ENCODE peak calls at places on chromosomes 2 and 18, in eight cellular contexts. L is lower lobe of right lung; N is esophagus squamous epithelium; A is osteocyte; T is fibroblast of the aortic adventitia; O is foreskin keratinocyte; E is GM23338; V is CD4-positive, alpha-beta T cell. G is an unnamed sample.

GRCh38 chr18:35076126-35076525 is 34.9 kb downstream of the MAPRE2 start:
- DNase-seq in L (no peak), N (no peak), A (no peak), T (no peak), O (no peak), E (no peak), V (no peak), G (no peak)

GRCh38 chr2:147547425-147547824 is 297.4 kb upstream of the ACVR2A start:
- DNase-seq in L (no peak), N (no peak), A (no peak), T (peak), O (no peak), E (no peak), V (no peak), G (no peak)

GRCh38 chr2:109335586-109336266 is 206.7 kb downstream of the SH3RF3 start:
- DNase-seq in L (no peak), N (no peak), A (no peak), T (peak), O (no peak), E (no peak), V (no peak), G (no peak)

GRCh38 chr2:172664766-172665165 is 70.9 kb upstream of the RAPGEF4 start:
- DNase-seq in L (no peak), N (no peak), A (no peak), T (peak), O (no peak), E (no peak), V (no peak), G (no peak)

GRCh38 chr2:62642429-62643099 is 62.9 kb upstream of the EHBP1 start:
- DNase-seq in L (no peak), N (no peak), A (no peak), T (no peak), O (no peak), E (no peak), V (no peak), G (no peak)

GRCh38 chr2:161122772-161123530 is 37.3 kb upstream of the TANK start:
- DNase-seq in L (no peak), N (no peak), A (no peak), T (peak), O (peak), E (peak), V (no peak), G (peak)

GRCh38 chr2:158718851-158719250 is 76.3 kb upstream of the DAPL1 start:
- DNase-seq in L (no peak), N (no peak), A (peak), T (no peak), O (no peak), E (no peak), V (no peak), G (no peak)

GRCh38 chr2:163314712-163315111 is 421.1 kb downstream of the FIGN start:
- DNase-seq in L (no peak), N (no peak), A (no peak), T (no peak), O (no peak), E (no peak), V (no peak), G (no peak)

GRCh38 chr2:127721311-127721977 is 20.1 kb downstream of the SFT2D3 start:
- DNase-seq in L (no peak), N (no peak), A (no peak), T (no peak), O (peak), E (no peak), V (no peak), G (no peak)

GRCh38 chr2:49988301-49988700 is 834.0 kb upstream of the FSHR start:
- DNase-seq in L (no peak), N (no peak), A (no peak), T (no peak), O (no peak), E (no peak), V (no peak), G (no peak)

GRCh38 chr2:233428008-233428407 is 73.7 kb downstream of the DGKD start:
- DNase-seq in L (no peak), N (no peak), A (peak), T (no peak), O (no peak), E (no peak), V (no peak), G (no peak)

GRCh38 chr2:64439194-64439593 is 14.8 kb upstream of the LGALSL start:
- DNase-seq in L (no peak), N (no peak), A (no peak), T (no peak), O (no peak), E (no peak), V (no peak), G (no peak)

GRCh38 chr2:203407496-203407895 is 79.3 kb downstream of the ABI2 start:
- DNase-seq in L (no peak), N (no peak), A (no peak), T (no peak), O (no peak), E (no peak), V (no peak), G (no peak)

GRCh38 chr2:27442981-27443323 is 771 bp downstream of the KRTCAP3 start:
- DNase-seq in L (no peak), N (no peak), A (no peak), T (peak), O (no peak), E (no peak), V (peak), G (no peak)

GRCh38 chr2:26767894-26768487 is 3.9 kb downstream of the SLC35F6 start:
- DNase-seq in L (no peak), N (no peak), A (no peak), T (no peak), O (no peak), E (no peak), V (no peak), G (no peak)

GRCh38 chr2:51032748-51033355 is 920 bp upstream of the NRXN1 start:
- DNase-seq in L (no peak), N (no peak), A (no peak), T (no peak), O (no peak), E (peak), V (no peak), G (no peak)

GRCh38 chr2:238061310-238062202 is 755 bp downstream of the SCLY start:
- DNase-seq in L (no peak), N (no peak), A (peak), T (peak), O (peak), E (peak), V (no peak), G (peak)

GRCh38 chr2:160427629-160428424 is 65.8 kb downstream of the RBMS1 start:
- DNase-seq in L (no peak), N (no peak), A (no peak), T (peak), O (no peak), E (no peak), V (peak), G (no peak)

GRCh38 chr2:235644191-235644590 is 150.3 kb downstream of the AGAP1 start:
- DNase-seq in L (no peak), N (no peak), A (no peak), T (no peak), O (no peak), E (no peak), V (no peak), G (no peak)

GRCh38 chr2:32553829-32554432 is 73.9 kb upstream of the TTC27 start:
- DNase-seq in L (no peak), N (no peak), A (no peak), T (peak), O (no peak), E (peak), V (no peak), G (peak)

GRCh38 chr2:161423351-161424178 is 7.5 kb downstream of the TBR1 start:
- DNase-seq in L (no peak), N (no peak), A (no peak), T (no peak), O (no peak), E (peak), V (peak), G (no peak)

GRCh38 chr2:207012461-207012860 is 73.1 kb downstream of the CPO start:
- DNase-seq in L (no peak), N (no peak), A (no peak), T (peak), O (peak), E (no peak), V (no peak), G (peak)

GRCh38 chr2:172101707-172102158 is 967 bp downstream of the DLX2 start:
- DNase-seq in L (no peak), N (no peak), A (no peak), T (no peak), O (no peak), E (peak), V (no peak), G (no peak)

GRCh38 chr2:175063741-175064140 is 58.6 kb upstream of the CHN1 start:
- DNase-seq in L (no peak), N (no peak), A (no peak), T (no peak), O (peak), E (no peak), V (no peak), G (peak)

GRCh38 chr2:118830121-118830520 is 17.3 kb downstream of the EN1 start:
- DNase-seq in L (no peak), N (no peak), A (no peak), T (no peak), O (no peak), E (no peak), V (no peak), G (no peak)

GRCh38 chr2:153595939-153596338 is 117.4 kb upstream of the RPRM start:
- DNase-seq in L (no peak), N (no peak), A (no peak), T (no peak), O (no peak), E (peak), V (no peak), G (no peak)

GRCh38 chr2:186518291-186518690 is 32.2 kb downstream of the ZC3H15 start:
- DNase-seq in L (no peak), N (no peak), A (no peak), T (no peak), O (no peak), E (no peak), V (no peak), G (no peak)

GRCh38 chr18:27839141-27839540 is 337.8 kb downstream of the CDH2 start:
- DNase-seq in L (no peak), N (no peak), A (no peak), T (peak), O (peak), E (no peak), V (no peak), G (peak)

GRCh38 chr18:62586148-62586774 is 63.4 kb downstream of the ZCCHC2 start:
- DNase-seq in L (peak), N (no peak), A (peak), T (peak), O (no peak), E (peak), V (peak), G (peak)

GRCh38 chr2:215447673-215448081 is 11.8 kb upstream of the FN1 start:
- DNase-seq in L (no peak), N (no peak), A (no peak), T (no peak), O (peak), E (no peak), V (no peak), G (no peak)

GRCh38 chr2:65076345-65076710 is 20.1 kb downstream of the CEP68 start:
- DNase-seq in L (no peak), N (no peak), A (peak), T (peak), O (no peak), E (no peak), V (no peak), G (peak)

GRCh38 chr2:24919100-24919976 is 699 bp downstream of the ADCY3 start:
- DNase-seq in L (no peak), N (no peak), A (no peak), T (no peak), O (peak), E (peak), V (peak), G (peak)

GRCh38 chr2:103963331-103963730 is 890.6 kb upstream of the POU3F3 start:
- DNase-seq in L (no peak), N (no peak), A (no peak), T (no peak), O (no peak), E (no peak), V (no peak), G (no peak)

GRCh38 chr2:35688298-35688697 is 667.3 kb upstream of the CRIM1 start:
- DNase-seq in L (no peak), N (no peak), A (no peak), T (no peak), O (no peak), E (no peak), V (no peak), G (no peak)

DNA sequence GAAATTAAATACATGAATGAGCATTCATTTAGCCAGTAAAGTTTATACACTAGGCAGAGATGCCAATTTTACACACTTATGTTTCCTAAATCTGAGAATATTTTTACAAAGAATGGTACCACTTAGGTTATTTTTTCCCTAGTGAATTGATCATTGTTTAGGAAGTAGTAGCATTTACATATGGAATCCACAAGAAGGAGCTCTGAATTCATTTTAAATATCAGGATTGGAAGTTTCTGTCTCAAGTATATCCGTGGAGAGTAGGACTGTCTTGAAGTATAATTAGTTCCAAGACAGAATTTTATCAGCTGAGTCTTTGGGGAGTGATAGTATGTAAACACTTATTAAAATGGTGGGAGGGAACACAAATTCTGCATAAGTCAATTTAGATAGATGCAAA is 82.2 kb upstream of the FAM98A start:
- DNase-seq in L (no peak), N (no peak), A (no peak), T (peak), O (no peak), E (peak), V (no peak), G (no peak)
- TF ChIP-seq CTCF in L (peak), N (no peak), A (peak), T (no peak), O (peak), E (no peak), V (no peak), G (peak)

DNA sequence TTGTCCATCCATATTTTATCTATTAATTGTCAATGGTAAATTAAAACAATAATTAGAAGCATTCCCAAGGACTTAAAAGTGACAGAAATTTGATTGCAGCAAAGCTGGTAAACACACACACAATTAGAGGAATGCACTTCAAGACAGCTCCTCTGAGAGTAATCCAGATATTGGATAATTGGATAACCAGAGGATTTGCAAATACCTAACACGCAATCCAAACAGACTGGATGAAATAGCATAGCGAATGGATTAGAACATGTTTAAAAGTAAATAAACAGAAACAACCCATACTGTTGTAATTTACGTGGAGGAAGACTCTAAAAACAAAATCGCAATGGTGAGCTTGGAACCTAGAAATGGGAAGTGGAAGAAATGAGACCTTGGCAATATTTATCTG is 239.8 kb downstream of the METTL4 start:
- DNase-seq in L (no peak), N (no peak), A (no peak), T (no peak), O (no peak), E (no peak), V (no peak), G (no peak)
- TF ChIP-seq CTCF in L (no peak), N (no peak), A (no peak), T (no peak), O (no peak), E (no peak), V (no peak), G (no peak)

DNA sequence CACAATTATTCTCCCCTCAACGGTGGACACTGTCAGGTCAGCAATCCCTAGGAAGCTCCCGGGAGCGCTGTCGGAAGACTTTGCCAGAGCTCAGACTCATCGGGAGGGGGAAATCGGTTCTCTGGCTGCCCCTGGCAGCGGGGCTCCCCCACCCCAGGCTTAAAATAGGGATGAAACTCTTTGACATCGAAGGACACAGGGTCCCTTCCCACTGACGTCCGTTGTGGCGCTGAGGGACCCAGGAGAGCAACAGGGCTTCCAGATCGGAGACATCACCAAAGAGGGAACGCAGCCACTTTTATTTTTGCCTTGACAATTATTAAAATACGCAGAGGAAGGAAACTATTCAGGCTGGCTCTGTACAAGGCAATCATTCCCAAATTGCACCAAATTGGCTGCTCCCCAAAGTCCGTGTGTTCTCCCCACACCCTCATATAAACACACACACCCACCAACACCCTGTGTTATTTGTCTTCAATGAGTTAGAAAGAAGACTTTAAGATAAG is 249.0 kb downstream of the CDH20 start:
- DNase-seq in L (no peak), N (no peak), A (no peak), T (peak), O (no peak), E (no peak), V (no peak), G (no peak)
- TF ChIP-seq CTCF in L (no peak), N (no peak), A (no peak), T (no peak), O (no peak), E (no peak), V (peak), G (peak)

DNA sequence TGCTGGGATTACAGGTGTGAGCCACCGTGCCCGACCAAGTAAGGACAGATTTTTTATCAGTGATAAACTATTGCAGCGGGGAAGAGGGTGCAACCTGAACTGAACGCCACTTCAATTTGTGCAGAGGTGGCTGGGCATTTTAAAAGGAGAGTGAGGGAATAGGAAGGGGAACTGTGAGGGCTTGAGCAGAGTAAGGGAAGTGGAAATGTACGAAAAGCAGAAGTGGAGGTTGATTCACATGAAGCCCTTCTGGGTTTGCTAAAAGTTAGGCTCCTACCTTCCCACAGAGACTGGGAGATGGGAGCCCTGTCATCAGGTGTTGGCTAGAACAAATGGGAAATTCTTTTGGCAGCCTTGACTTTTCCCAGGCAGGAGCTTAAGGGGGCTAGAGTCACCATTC is 6.1 kb downstream of the STK11IP start:
- DNase-seq in L (no peak), N (no peak), A (no peak), T (no peak), O (no peak), E (no peak), V (no peak), G (no peak)
- TF ChIP-seq CTCF in L (no peak), N (no peak), A (no peak), T (no peak), O (no peak), E (no peak), V (no peak), G (no peak)

GRCh38 chr2:3001595-3002184 is 375.9 kb downstream of the EIPR1 start:
- DNase-seq in L (no peak), N (no peak), A (no peak), T (peak), O (no peak), E (peak), V (no peak), G (no peak)
- TF ChIP-seq CTCF in L (peak), N (no peak), A (peak), T (no peak), O (peak), E (peak), V (no peak), G (no peak)

DNA sequence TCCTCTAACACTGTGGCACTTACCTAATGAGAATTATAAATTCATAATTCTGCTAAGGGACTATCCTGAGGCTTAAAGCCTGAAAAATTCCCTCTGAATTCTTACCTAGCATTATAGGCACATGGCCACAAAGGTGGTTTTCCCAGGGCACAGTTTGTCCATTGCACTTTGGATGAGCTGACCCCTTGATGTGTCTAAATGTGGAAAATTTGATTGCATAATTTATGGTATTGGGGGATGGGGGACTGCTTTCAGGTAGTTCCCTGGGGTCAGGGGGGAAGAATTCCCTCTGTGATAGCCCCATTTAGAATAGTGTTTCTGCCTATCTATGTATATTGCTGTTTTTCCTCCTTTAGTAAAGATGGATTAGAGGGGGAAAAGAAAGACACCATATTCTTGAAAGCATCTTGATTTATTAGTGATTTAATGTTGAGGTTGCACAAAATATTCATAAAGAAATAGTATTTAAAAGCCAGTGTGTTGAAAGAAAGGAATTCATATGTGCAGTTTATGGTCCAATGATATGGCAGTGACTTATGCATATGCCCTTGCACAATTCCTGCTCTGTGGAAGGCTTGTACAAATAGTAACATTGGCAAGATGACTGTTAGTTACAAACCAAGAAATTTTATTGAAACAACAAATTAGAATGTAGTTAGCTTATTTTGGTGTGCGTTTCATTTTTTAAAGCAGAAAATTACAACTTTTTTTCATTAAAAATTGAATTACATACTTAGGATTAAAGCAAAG is 8.7 kb upstream of the HTR2B start:
- DNase-seq in L (no peak), N (no peak), A (no peak), T (peak), O (no peak), E (no peak), V (no peak), G (no peak)
- TF ChIP-seq CTCF in L (no peak), N (no peak), A (no peak), T (no peak), O (no peak), E (no peak), V (no peak), G (no peak)

GRCh38 chr18:77967791-77968190 is 718.1 kb downstream of the GALR1 start:
- DNase-seq in L (no peak), N (no peak), A (no peak), T (no peak), O (no peak), E (no peak), V (no peak), G (no peak)
- TF ChIP-seq CTCF in L (no peak), N (no peak), A (no peak), T (no peak), O (no peak), E (no peak), V (no peak), G (no peak)

GRCh38 chr18:11309172-11309571 is 159.8 kb upstream of the PIEZO2 start:
- DNase-seq in L (no peak), N (no peak), A (no peak), T (peak), O (no peak), E (peak), V (no peak), G (no peak)
- TF ChIP-seq CTCF in L (no peak), N (no peak), A (peak), T (peak), O (no peak), E (peak), V (no peak), G (no peak)